ENCODE peak calls at places on chromosomes 5 and 9, in four cellular contexts. One of them, this sample, is unnamed.

GRCh38 chr9:94065535-94065961 is 18.7 kb upstream of the PTPDC1 start:
- DNase-seq in cardiac muscle cell: peak; percentile 86
- DNase-seq in tibial artery: peak; percentile 81
- DNase-seq in transverse colon: peak; percentile 80
- DNase-seq in this sample: peak; percentile 75

GRCh38 chr5:134029156-134029555 is 24.4 kb upstream of the VDAC1 start:
- DNase-seq in cardiac muscle cell: no peak
- DNase-seq in tibial artery: no peak
- DNase-seq in transverse colon: no peak
- DNase-seq in this sample: no peak

GRCh38 chr5:89313804-89314588 is 431.0 kb upstream of the MEF2C start:
- DNase-seq in cardiac muscle cell: peak; percentile 62
- DNase-seq in tibial artery: no peak
- DNase-seq in transverse colon: peak; percentile 8
- DNase-seq in this sample: no peak

GRCh38 chr9:138096192-138096845 is 218.7 kb downstream of the CACNA1B start:
- DNase-seq in cardiac muscle cell: no peak
- DNase-seq in tibial artery: no peak
- DNase-seq in transverse colon: no peak
- DNase-seq in this sample: no peak

GRCh38 chr5:76790632-76791290 is 28.1 kb upstream of the F2RL1 start:
- DNase-seq in cardiac muscle cell: no peak
- DNase-seq in tibial artery: peak; percentile 46
- DNase-seq in transverse colon: no peak
- DNase-seq in this sample: peak; percentile 29

GRCh38 chr9:113673726-113674125 is 202.4 kb upstream of the ZNF618 start:
- DNase-seq in cardiac muscle cell: no peak
- DNase-seq in tibial artery: no peak
- DNase-seq in transverse colon: no peak
- DNase-seq in this sample: no peak

GRCh38 chr9:89999176-89999533 is 394.3 kb downstream of the GADD45G start:
- DNase-seq in cardiac muscle cell: no peak
- DNase-seq in tibial artery: no peak
- DNase-seq in transverse colon: peak; percentile 76
- DNase-seq in this sample: no peak

GRCh38 chr5:68049053-68049713 is 166.4 kb upstream of the PIK3R1 start:
- DNase-seq in cardiac muscle cell: no peak
- DNase-seq in tibial artery: no peak
- DNase-seq in transverse colon: no peak
- DNase-seq in this sample: no peak

GRCh38 chr5:111194053-111194452 is 30.1 kb upstream of the CAMK4 start:
- DNase-seq in cardiac muscle cell: no peak
- DNase-seq in tibial artery: no peak
- DNase-seq in transverse colon: no peak
- DNase-seq in this sample: no peak

GRCh38 chr5:4098226-4098625 is 502.6 kb downstream of the IRX1 start:
- DNase-seq in cardiac muscle cell: no peak
- DNase-seq in tibial artery: no peak
- DNase-seq in transverse colon: no peak
- DNase-seq in this sample: no peak

GRCh38 chr5:72110401-72111013 is 3.2 kb downstream of the MAP1B start:
- DNase-seq in cardiac muscle cell: no peak
- DNase-seq in tibial artery: peak; percentile 49
- DNase-seq in transverse colon: no peak
- DNase-seq in this sample: no peak

GRCh38 chr5:93422652-93423332 is 158.2 kb downstream of the NR2F1-AS1 start:
- DNase-seq in cardiac muscle cell: no peak
- DNase-seq in tibial artery: no peak
- DNase-seq in transverse colon: no peak
- DNase-seq in this sample: peak; percentile 5

GRCh38 chr9:89467278-89467625 is 30.7 kb downstream of the SEMA4D start:
- DNase-seq in cardiac muscle cell: no peak
- DNase-seq in tibial artery: no peak
- DNase-seq in transverse colon: no peak
- DNase-seq in this sample: no peak

GRCh38 chr5:161201558-161201957 is 345.0 kb downstream of the GABRB2 start:
- DNase-seq in cardiac muscle cell: no peak
- DNase-seq in tibial artery: no peak
- DNase-seq in transverse colon: no peak
- DNase-seq in this sample: no peak

GRCh38 chr5:1514027-1514818 is 9.5 kb downstream of the LPCAT1 start:
- DNase-seq in cardiac muscle cell: no peak
- DNase-seq in tibial artery: peak; percentile 15
- DNase-seq in transverse colon: peak; percentile 4
- DNase-seq in this sample: no peak

GRCh38 chr9:109880276-109881169 is 100.5 kb downstream of the PALM2AKAP2 start:
- DNase-seq in cardiac muscle cell: no peak
- DNase-seq in tibial artery: no peak
- DNase-seq in transverse colon: no peak
- DNase-seq in this sample: peak; percentile 45

GRCh38 chr9:133760713-133761290 is 22.6 kb upstream of the SARDH start:
- DNase-seq in cardiac muscle cell: no peak
- DNase-seq in tibial artery: no peak
- DNase-seq in transverse colon: no peak
- DNase-seq in this sample: no peak

GRCh38 chr9:34558911-34559615 is 30.5 kb downstream of the CNTFR start:
- DNase-seq in cardiac muscle cell: no peak
- DNase-seq in tibial artery: no peak
- DNase-seq in transverse colon: no peak
- DNase-seq in this sample: no peak

GRCh38 chr9:95078516-95078915 is 239.0 kb downstream of the FANCC start:
- DNase-seq in cardiac muscle cell: no peak
- DNase-seq in tibial artery: no peak
- DNase-seq in transverse colon: no peak
- DNase-seq in this sample: no peak

GRCh38 chr5:101306391-101307137 is 403.5 kb upstream of the ST8SIA4 start:
- DNase-seq in cardiac muscle cell: no peak
- DNase-seq in tibial artery: no peak
- DNase-seq in transverse colon: no peak
- DNase-seq in this sample: no peak

GRCh38 chr5:119368238-119368630 is 12.4 kb downstream of the TNFAIP8 start:
- DNase-seq in cardiac muscle cell: no peak
- DNase-seq in tibial artery: no peak
- DNase-seq in transverse colon: no peak
- DNase-seq in this sample: no peak

GRCh38 chr9:394347-395052 is 179.8 kb downstream of the DOCK8 start:
- DNase-seq in cardiac muscle cell: no peak
- DNase-seq in tibial artery: no peak
- DNase-seq in transverse colon: no peak
- DNase-seq in this sample: no peak

GRCh38 chr5:1734271-1734907 is 65.2 kb downstream of the MRPL36 start:
- DNase-seq in cardiac muscle cell: no peak
- DNase-seq in tibial artery: no peak
- DNase-seq in transverse colon: no peak
- DNase-seq in this sample: peak; percentile 1

GRCh38 chr9:109313351-109313750 is 7.5 kb downstream of the EPB41L4B start:
- DNase-seq in cardiac muscle cell: no peak
- DNase-seq in tibial artery: no peak
- DNase-seq in transverse colon: peak; percentile 43
- DNase-seq in this sample: no peak

GRCh38 chr5:171882118-171882517 is 96.5 kb downstream of the SMIM23 start:
- DNase-seq in cardiac muscle cell: no peak
- DNase-seq in tibial artery: no peak
- DNase-seq in transverse colon: no peak
- DNase-seq in this sample: no peak

GRCh38 chr9:112447283-112447761 is 39.3 kb upstream of the KIAA1958 start:
- DNase-seq in cardiac muscle cell: no peak
- DNase-seq in tibial artery: no peak
- DNase-seq in transverse colon: no peak
- DNase-seq in this sample: no peak

GRCh38 chr5:154577449-154577848 is 99.4 kb upstream of the HAND1 start:
- DNase-seq in cardiac muscle cell: no peak
- DNase-seq in tibial artery: no peak
- DNase-seq in transverse colon: peak; percentile 41
- DNase-seq in this sample: no peak

GRCh38 chr9:17810728-17811634 is 232.1 kb downstream of the SH3GL2 start:
- DNase-seq in cardiac muscle cell: peak; percentile 87
- DNase-seq in tibial artery: no peak
- DNase-seq in transverse colon: peak; percentile 60
- DNase-seq in this sample: peak; percentile 56

GRCh38 chr9:95508242-95508967 is 8.4 kb downstream of the PTCH1 start:
- DNase-seq in cardiac muscle cell: no peak
- DNase-seq in tibial artery: no peak
- DNase-seq in transverse colon: no peak
- DNase-seq in this sample: peak; percentile 38

GRCh38 chr5:173395257-173395932 is 67.2 kb upstream of the STC2 start:
- DNase-seq in cardiac muscle cell: peak; percentile 7
- DNase-seq in tibial artery: no peak
- DNase-seq in transverse colon: no peak
- DNase-seq in this sample: no peak

GRCh38 chr9:121272401-121272948 is 4.5 kb downstream of the GSN start:
- DNase-seq in cardiac muscle cell: no peak
- DNase-seq in tibial artery: no peak
- DNase-seq in transverse colon: no peak
- DNase-seq in this sample: no peak

GRCh38 chr5:9034671-9035070 is 511.2 kb downstream of the SEMA5A start:
- DNase-seq in cardiac muscle cell: no peak
- DNase-seq in tibial artery: no peak
- DNase-seq in transverse colon: no peak
- DNase-seq in this sample: no peak

GRCh38 chr9:4197548-4197947 is 102.3 kb downstream of the GLIS3 start:
- DNase-seq in cardiac muscle cell: peak; percentile 14
- DNase-seq in tibial artery: no peak
- DNase-seq in transverse colon: no peak
- DNase-seq in this sample: no peak
- TF ChIP-seq CTCF in cardiac muscle cell: peak; percentile 32
- TF ChIP-seq CTCF in tibial artery: no peak
- TF ChIP-seq CTCF in transverse colon: peak; percentile 39
- TF ChIP-seq CTCF in this sample: peak; percentile 68

GRCh38 chr5:29252390-29252789 is 1941.1 kb upstream of the CDH6 start:
- DNase-seq in cardiac muscle cell: no peak
- DNase-seq in tibial artery: no peak
- DNase-seq in transverse colon: no peak
- DNase-seq in this sample: no peak
- TF ChIP-seq CTCF in cardiac muscle cell: no peak
- TF ChIP-seq CTCF in tibial artery: no peak
- TF ChIP-seq CTCF in transverse colon: no peak
- TF ChIP-seq CTCF in this sample: no peak

GRCh38 chr5:148968311-148968710 is 94.6 kb downstream of the SH3TC2 start:
- DNase-seq in cardiac muscle cell: no peak
- DNase-seq in tibial artery: no peak
- DNase-seq in transverse colon: no peak
- DNase-seq in this sample: no peak
- TF ChIP-seq CTCF in cardiac muscle cell: no peak
- TF ChIP-seq CTCF in tibial artery: no peak
- TF ChIP-seq CTCF in transverse colon: no peak
- TF ChIP-seq CTCF in this sample: no peak

DNA sequence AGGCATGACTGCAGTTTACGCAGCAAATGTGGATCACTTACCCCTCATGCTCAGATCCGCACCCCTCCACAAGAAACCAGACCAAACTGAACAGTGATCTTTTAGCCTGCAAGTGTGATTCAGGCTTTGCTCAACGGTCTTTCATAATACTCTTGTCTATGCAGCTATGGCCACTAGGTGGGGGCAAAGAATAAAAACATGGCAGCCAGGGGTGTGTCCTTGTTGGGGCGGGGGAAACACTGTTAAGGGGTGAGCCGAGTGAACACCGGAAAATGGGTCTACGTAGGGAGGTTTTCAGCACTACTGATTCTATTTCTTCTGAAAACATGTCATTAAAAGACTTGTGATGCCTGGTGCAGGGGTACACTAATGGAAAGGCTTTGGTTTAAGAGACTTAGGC is 49.8 kb upstream of the GPR151 start:
- DNase-seq in cardiac muscle cell: peak; percentile 72
- DNase-seq in tibial artery: no peak
- DNase-seq in transverse colon: peak; percentile 29
- DNase-seq in this sample: peak; percentile 54
- TF ChIP-seq CTCF in cardiac muscle cell: peak; percentile 82
- TF ChIP-seq CTCF in tibial artery: peak; percentile 50
- TF ChIP-seq CTCF in transverse colon: peak; percentile 46
- TF ChIP-seq CTCF in this sample: peak; percentile 38

DNA sequence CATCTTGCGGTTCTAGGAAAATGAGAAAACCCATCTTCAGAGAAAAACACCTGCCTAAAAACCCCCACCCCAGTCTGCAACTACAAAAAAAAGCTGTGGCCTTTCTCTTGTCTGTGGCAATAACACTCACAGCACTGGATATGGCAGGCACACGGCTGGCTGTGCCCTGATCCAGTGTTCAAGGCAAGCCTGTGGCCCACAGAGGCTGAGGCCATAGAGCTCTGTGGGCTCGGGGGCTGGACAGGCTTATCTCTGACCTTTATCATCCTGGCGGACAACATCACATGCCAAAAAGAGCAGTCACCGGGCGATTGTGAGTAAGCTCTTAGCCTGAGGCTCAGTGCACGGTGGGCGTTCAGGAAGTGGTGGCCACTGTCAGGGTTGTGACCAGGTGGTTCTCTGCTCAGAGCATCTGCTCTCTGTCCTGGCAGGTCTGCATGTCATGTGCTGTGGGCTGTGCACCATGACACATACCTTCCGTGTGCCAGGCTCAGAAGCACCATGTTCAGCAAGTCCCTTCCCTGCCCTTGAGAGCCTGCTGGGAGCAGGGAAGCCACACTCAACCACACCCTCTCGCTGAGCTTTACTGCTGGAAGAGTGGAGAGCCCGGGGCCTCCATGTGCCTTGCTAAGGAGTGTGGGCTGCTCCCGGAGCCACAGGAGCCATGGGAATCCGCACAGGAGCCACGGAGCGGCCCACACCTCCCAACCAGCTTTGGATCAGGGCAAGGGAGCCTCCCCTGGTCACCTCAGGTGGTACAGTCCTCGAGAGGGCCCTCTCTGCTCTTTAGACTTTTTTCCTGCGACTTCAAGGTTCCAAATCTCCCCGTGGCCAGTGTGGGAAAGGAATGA is 34.6 kb upstream of the WDR38 start:
- DNase-seq in cardiac muscle cell: no peak
- DNase-seq in tibial artery: no peak
- DNase-seq in transverse colon: no peak
- DNase-seq in this sample: no peak
- TF ChIP-seq CTCF in cardiac muscle cell: no peak
- TF ChIP-seq CTCF in tibial artery: no peak
- TF ChIP-seq CTCF in transverse colon: no peak
- TF ChIP-seq CTCF in this sample: no peak

This sample was measured in endothelial cell.